ENCODE peak calls at places on chromosome 3, in nine cellular contexts. Z is DMS153, A is putamen, C is A549, Q is MV-4-11, X is NCI-H1694 treated with DMSO at 0.1 percent for 48 hours, D is GM04504, T is C1 segment of cervical spinal cord, B is head of caudate nucleus. L is an unnamed sample.

GRCh38 chr3:102741105-102741504 is 306.3 kb downstream of the ZPLD1 start:
- DNase-seq in Z (no peak), A (no peak), C (no peak), Q (no peak), X (no peak), D (no peak), T (no peak), B (no peak), L (no peak)

GRCh38 chr3:78076379-78076778 is 1036.5 kb downstream of the ROBO2 start:
- DNase-seq in Z (no peak), A (no peak), C (no peak), Q (no peak), X (no peak), D (no peak), T (no peak), B (no peak), L (no peak)

GRCh38 chr3:154132777-154133375 is 11.7 kb downstream of the ARHGEF26 start:
- DNase-seq in Z (no peak), A (no peak), C (no peak), Q (peak), X (no peak), D (no peak), T (no peak), B (no peak), L (no peak)

GRCh38 chr3:82939491-82940097 is 1178.1 kb upstream of the GBE1 start:
- DNase-seq in Z (no peak), A (no peak), C (no peak), Q (no peak), X (no peak), D (no peak), T (no peak), B (no peak), L (no peak)

GRCh38 chr3:45023675-45024074 is 2.4 kb upstream of the CLEC3B start:
- DNase-seq in Z (no peak), A (no peak), C (no peak), Q (no peak), X (no peak), D (no peak), T (no peak), B (no peak), L (no peak)

GRCh38 chr3:156620260-156620659 is 54.1 kb upstream of the TIPARP start:
- DNase-seq in Z (peak), A (no peak), C (no peak), Q (no peak), X (peak), D (no peak), T (no peak), B (no peak), L (no peak)

GRCh38 chr3:134446800-134447199 is 39.0 kb downstream of the ANAPC13 start:
- DNase-seq in Z (no peak), A (no peak), C (no peak), Q (no peak), X (no peak), D (peak), T (no peak), B (no peak), L (peak)

GRCh38 chr3:113223831-113224240 is 12.5 kb downstream of the BOC start:
- DNase-seq in Z (no peak), A (peak), C (no peak), Q (peak), X (no peak), D (no peak), T (no peak), B (no peak), L (no peak)